ENCODE peak calls at places on chromosomes 4 and X, in six cellular contexts. One of them, this sample, is unnamed.

GRCh38 chr4:122458625-122459024 is 2.1 kb upstream of the IL2 start:
- DNase-seq in caudate nucleus: no peak
- DNase-seq in M059J: peak
- DNase-seq in GM13976: peak
- DNase-seq in chondrocyte: no peak
- DNase-seq in right cardiac atrium: no peak
- DNase-seq in this sample: no peak

GRCh38 chr4:112765317-112765989 is 128.5 kb downstream of the LARP7 start:
- DNase-seq in caudate nucleus: no peak
- DNase-seq in M059J: peak
- DNase-seq in GM13976: peak
- DNase-seq in chondrocyte: no peak
- DNase-seq in right cardiac atrium: no peak
- DNase-seq in this sample: no peak

GRCh38 chr4:158754385-158755180 is 14.2 kb upstream of the FNIP2 start:
- DNase-seq in caudate nucleus: no peak
- DNase-seq in M059J: no peak
- DNase-seq in GM13976: no peak
- DNase-seq in chondrocyte: no peak
- DNase-seq in right cardiac atrium: no peak
- DNase-seq in this sample: no peak

GRCh38 chr4:147481577-147482109 is 746 bp downstream of the EDNRA start:
- DNase-seq in caudate nucleus: no peak
- DNase-seq in M059J: peak
- DNase-seq in GM13976: no peak
- DNase-seq in chondrocyte: no peak
- DNase-seq in right cardiac atrium: peak
- DNase-seq in this sample: peak

GRCh38 chr4:147996840-147997239 is 265.0 kb downstream of the ARHGAP10 start:
- DNase-seq in caudate nucleus: no peak
- DNase-seq in M059J: no peak
- DNase-seq in GM13976: no peak
- DNase-seq in chondrocyte: no peak
- DNase-seq in right cardiac atrium: no peak
- DNase-seq in this sample: no peak

GRCh38 chr4:99624141-99624719 is 33.4 kb downstream of the C4orf54 start:
- DNase-seq in caudate nucleus: no peak
- DNase-seq in M059J: no peak
- DNase-seq in GM13976: no peak
- DNase-seq in chondrocyte: no peak
- DNase-seq in right cardiac atrium: no peak
- DNase-seq in this sample: peak

GRCh38 chr4:108953941-108954340 is 191.1 kb upstream of the ETNPPL start:
- DNase-seq in caudate nucleus: no peak
- DNase-seq in M059J: no peak
- DNase-seq in GM13976: no peak
- DNase-seq in chondrocyte: no peak
- DNase-seq in right cardiac atrium: no peak
- DNase-seq in this sample: no peak

GRCh38 chr4:189806506-189806905 is 134.2 kb upstream of the FRG1 start:
- DNase-seq in caudate nucleus: no peak
- DNase-seq in M059J: no peak
- DNase-seq in GM13976: no peak
- DNase-seq in chondrocyte: no peak
- DNase-seq in right cardiac atrium: no peak
- DNase-seq in this sample: no peak

GRCh38 chrX:15497865-15498264 is 2.7 kb upstream of the BMX start:
- DNase-seq in caudate nucleus: no peak
- DNase-seq in M059J: peak
- DNase-seq in GM13976: peak
- DNase-seq in chondrocyte: no peak
- DNase-seq in right cardiac atrium: peak
- DNase-seq in this sample: peak

GRCh38 chr4:140296335-140296753 is 77.1 kb upstream of the SCOC start:
- DNase-seq in caudate nucleus: no peak
- DNase-seq in M059J: peak
- DNase-seq in GM13976: no peak
- DNase-seq in chondrocyte: no peak
- DNase-seq in right cardiac atrium: no peak
- DNase-seq in this sample: peak

GRCh38 chr4:79982587-79983327 is 90.3 kb downstream of the ANTXR2 start:
- DNase-seq in caudate nucleus: no peak
- DNase-seq in M059J: no peak
- DNase-seq in GM13976: no peak
- DNase-seq in chondrocyte: no peak
- DNase-seq in right cardiac atrium: no peak
- DNase-seq in this sample: no peak

GRCh38 chr4:99013402-99013843 is 17.9 kb downstream of the METAP1 start:
- DNase-seq in caudate nucleus: no peak
- DNase-seq in M059J: no peak
- DNase-seq in GM13976: no peak
- DNase-seq in chondrocyte: no peak
- DNase-seq in right cardiac atrium: no peak
- DNase-seq in this sample: no peak

GRCh38 chr4:38015886-38016515 is 55.8 kb downstream of the PTTG2 start:
- DNase-seq in caudate nucleus: no peak
- DNase-seq in M059J: peak
- DNase-seq in GM13976: no peak
- DNase-seq in chondrocyte: no peak
- DNase-seq in right cardiac atrium: no peak
- DNase-seq in this sample: no peak

GRCh38 chr4:25058796-25059195 is 28.1 kb upstream of the LGI2 start:
- DNase-seq in caudate nucleus: no peak
- DNase-seq in M059J: no peak
- DNase-seq in GM13976: no peak
- DNase-seq in chondrocyte: no peak
- DNase-seq in right cardiac atrium: no peak
- DNase-seq in this sample: no peak

GRCh38 chr4:159705334-159705733 is 602.5 kb downstream of the RAPGEF2 start:
- DNase-seq in caudate nucleus: no peak
- DNase-seq in M059J: no peak
- DNase-seq in GM13976: no peak
- DNase-seq in chondrocyte: no peak
- DNase-seq in right cardiac atrium: no peak
- DNase-seq in this sample: no peak

GRCh38 chr4:48538358-48538757 is 48.3 kb downstream of the ZAR1 start:
- DNase-seq in caudate nucleus: no peak
- DNase-seq in M059J: no peak
- DNase-seq in GM13976: no peak
- DNase-seq in chondrocyte: no peak
- DNase-seq in right cardiac atrium: no peak
- DNase-seq in this sample: no peak

GRCh38 chr4:98604723-98605122 is 53.7 kb downstream of the TSPAN5 start:
- DNase-seq in caudate nucleus: no peak
- DNase-seq in M059J: peak
- DNase-seq in GM13976: no peak
- DNase-seq in chondrocyte: no peak
- DNase-seq in right cardiac atrium: no peak
- DNase-seq in this sample: no peak

GRCh38 chr4:186746581-186746980 is 22.9 kb upstream of the FAT1 start:
- DNase-seq in caudate nucleus: no peak
- DNase-seq in M059J: peak
- DNase-seq in GM13976: no peak
- DNase-seq in chondrocyte: no peak
- DNase-seq in right cardiac atrium: no peak
- DNase-seq in this sample: no peak

GRCh38 chr4:5863461-5864113 is 29.3 kb downstream of the CRMP1 start:
- DNase-seq in caudate nucleus: no peak
- DNase-seq in M059J: peak
- DNase-seq in GM13976: no peak
- DNase-seq in chondrocyte: no peak
- DNase-seq in right cardiac atrium: no peak
- DNase-seq in this sample: peak

GRCh38 chrX:148804579-148804978 is 304.2 kb downstream of the AFF2 start:
- DNase-seq in caudate nucleus: no peak
- DNase-seq in M059J: no peak
- DNase-seq in GM13976: no peak
- DNase-seq in chondrocyte: no peak
- DNase-seq in right cardiac atrium: no peak
- DNase-seq in this sample: no peak

GRCh38 chrX:37959212-37960021 is 46.9 kb upstream of the SYTL5 start:
- DNase-seq in caudate nucleus: no peak
- DNase-seq in M059J: no peak
- DNase-seq in GM13976: no peak
- DNase-seq in chondrocyte: no peak
- DNase-seq in right cardiac atrium: no peak
- DNase-seq in this sample: no peak

GRCh38 chrX:14529288-14529989 is at the start of gene GLRA2:
- DNase-seq in caudate nucleus: no peak
- DNase-seq in M059J: peak
- DNase-seq in GM13976: no peak
- DNase-seq in chondrocyte: no peak
- DNase-seq in right cardiac atrium: no peak
- DNase-seq in this sample: no peak

GRCh38 chr4:337932-338758 is 531 bp downstream of the ZNF141 start:
- DNase-seq in caudate nucleus: peak
- DNase-seq in M059J: peak
- DNase-seq in GM13976: no peak
- DNase-seq in chondrocyte: peak
- DNase-seq in right cardiac atrium: peak
- DNase-seq in this sample: no peak

GRCh38 chr4:24607338-24607737 is 23.0 kb upstream of the DHX15 start:
- DNase-seq in caudate nucleus: no peak
- DNase-seq in M059J: no peak
- DNase-seq in GM13976: no peak
- DNase-seq in chondrocyte: no peak
- DNase-seq in right cardiac atrium: no peak
- DNase-seq in this sample: no peak

GRCh38 chrX:32395878-32396277 is 815.5 kb downstream of the DMD start:
- DNase-seq in caudate nucleus: no peak
- DNase-seq in M059J: no peak
- DNase-seq in GM13976: no peak
- DNase-seq in chondrocyte: no peak
- DNase-seq in right cardiac atrium: no peak
- DNase-seq in this sample: no peak

GRCh38 chr4:146153964-146154536 is 21.5 kb upstream of the LSM6 start:
- DNase-seq in caudate nucleus: no peak
- DNase-seq in M059J: no peak
- DNase-seq in GM13976: no peak
- DNase-seq in chondrocyte: no peak
- DNase-seq in right cardiac atrium: no peak
- DNase-seq in this sample: no peak

GRCh38 chr4:30763337-30763736 is 43.2 kb downstream of the PCDH7 start:
- DNase-seq in caudate nucleus: no peak
- DNase-seq in M059J: peak
- DNase-seq in GM13976: no peak
- DNase-seq in chondrocyte: no peak
- DNase-seq in right cardiac atrium: no peak
- DNase-seq in this sample: no peak

GRCh38 chr4:148239406-148239805 is 202.8 kb downstream of the NR3C2 start:
- DNase-seq in caudate nucleus: no peak
- DNase-seq in M059J: no peak
- DNase-seq in GM13976: no peak
- DNase-seq in chondrocyte: no peak
- DNase-seq in right cardiac atrium: peak
- DNase-seq in this sample: no peak

GRCh38 chrX:104189862-104190261 is 23.6 kb downstream of the FAM199X start:
- DNase-seq in caudate nucleus: no peak
- DNase-seq in M059J: no peak
- DNase-seq in GM13976: no peak
- DNase-seq in chondrocyte: no peak
- DNase-seq in right cardiac atrium: no peak
- DNase-seq in this sample: peak

GRCh38 chr4:184831153-184831552 is 5.4 kb upstream of the ACSL1 start:
- DNase-seq in caudate nucleus: no peak
- DNase-seq in M059J: no peak
- DNase-seq in GM13976: no peak
- DNase-seq in chondrocyte: no peak
- DNase-seq in right cardiac atrium: no peak
- DNase-seq in this sample: no peak

GRCh38 chr4:169270156-169270809 is 473 bp downstream of the SH3RF1 start:
- DNase-seq in caudate nucleus: peak
- DNase-seq in M059J: peak
- DNase-seq in GM13976: peak
- DNase-seq in chondrocyte: peak
- DNase-seq in right cardiac atrium: peak
- DNase-seq in this sample: no peak

GRCh38 chr4:91322961-91323360 is 980.8 kb upstream of the GRID2 start:
- DNase-seq in caudate nucleus: no peak
- DNase-seq in M059J: no peak
- DNase-seq in GM13976: no peak
- DNase-seq in chondrocyte: no peak
- DNase-seq in right cardiac atrium: no peak
- DNase-seq in this sample: no peak

GRCh38 chr4:46425775-46426400 is 36.0 kb upstream of the GABRA2 start:
- DNase-seq in caudate nucleus: no peak
- DNase-seq in M059J: no peak
- DNase-seq in GM13976: no peak
- DNase-seq in chondrocyte: no peak
- DNase-seq in right cardiac atrium: no peak
- DNase-seq in this sample: no peak

GRCh38 chr4:8201341-8201781 is 2.3 kb downstream of the SH3TC1 start:
- DNase-seq in caudate nucleus: no peak
- DNase-seq in M059J: no peak
- DNase-seq in GM13976: peak
- DNase-seq in chondrocyte: no peak
- DNase-seq in right cardiac atrium: peak
- DNase-seq in this sample: no peak

GRCh38 chr4:139460565-139460964 is 6.6 kb downstream of the RAB33B start:
- DNase-seq in caudate nucleus: no peak
- DNase-seq in M059J: no peak
- DNase-seq in GM13976: no peak
- DNase-seq in chondrocyte: no peak
- DNase-seq in right cardiac atrium: no peak
- DNase-seq in this sample: no peak

GRCh38 chrX:118633530-118633929 is 93.9 kb upstream of the IL13RA1 start:
- DNase-seq in caudate nucleus: no peak
- DNase-seq in M059J: no peak
- DNase-seq in GM13976: peak
- DNase-seq in chondrocyte: no peak
- DNase-seq in right cardiac atrium: no peak
- DNase-seq in this sample: no peak

GRCh38 chrX:131288738-131289511 is at the start of gene IGSF1:
- DNase-seq in caudate nucleus: no peak
- DNase-seq in M059J: peak
- DNase-seq in GM13976: no peak
- DNase-seq in chondrocyte: no peak
- DNase-seq in right cardiac atrium: peak
- DNase-seq in this sample: no peak

This sample was measured in kidney glomerular epithelial cell.